ENCODE peak calls at places on chromosomes 2 and 18, in five cellular contexts. G is substantia nigra, T is fibroblast of lung, R is HL-60, K is stomach. A is an unnamed sample.

GRCh38 chr2:190036071-190036470 is 26.5 kb downstream of the MSTN start:
- DNase-seq in G (no peak), T (no peak), R (no peak), K (no peak), A (no peak)

GRCh38 chr18:32326450-32327309 is 136.8 kb downstream of the MEP1B start:
- DNase-seq in G (no peak), T (peak), R (no peak), K (no peak), A (no peak)

GRCh38 chr2:124626993-124627392 is 601.9 kb downstream of the CNTNAP5 start:
- DNase-seq in G (no peak), T (no peak), R (no peak), K (no peak), A (no peak)

GRCh38 chr2:175111200-175111657 is 56.8 kb downstream of the ATF2 start:
- DNase-seq in G (no peak), T (peak), R (peak), K (no peak), A (no peak)

GRCh38 chr18:70499218-70499691 is 210.4 kb downstream of the SOCS6 start:
- DNase-seq in G (no peak), T (no peak), R (no peak), K (no peak), A (no peak)

GRCh38 chr2:15615310-15615920 is 23.7 kb downstream of the DDX1 start:
- DNase-seq in G (no peak), T (no peak), R (no peak), K (no peak), A (no peak)

GRCh38 chr2:6957910-6958615 is 40.9 kb downstream of the RNF144A start:
- DNase-seq in G (no peak), T (no peak), R (no peak), K (no peak), A (no peak)

GRCh38 chr2:38835990-38836389 is 39.7 kb downstream of the DHX57 start:
- DNase-seq in G (no peak), T (no peak), R (peak), K (no peak), A (no peak)

GRCh38 chr2:120568975-120569268 is 166.7 kb upstream of the GLI2 start:
- DNase-seq in G (no peak), T (no peak), R (no peak), K (no peak), A (no peak)

GRCh38 chr2:200477667-200478121 is 32.2 kb downstream of the KCTD18 start:
- DNase-seq in G (peak), T (no peak), R (no peak), K (no peak), A (no peak)

GRCh38 chr18:49238433-49239042 is 221.9 kb downstream of the DYM start:
- DNase-seq in G (no peak), T (peak), R (peak), K (no peak), A (no peak)

A was measured in effector CD8-positive, alpha-beta T cell.